ENCODE peak calls at places on chromosomes 16 and 17, in six cellular contexts. B, F, A, W, V and N are unnamed samples.

GRCh38 chr17:59355695-59356323 is 24.4 kb downstream of the YPEL2 start:
- DNase-seq in B (no peak), F (no peak), A (no peak), W (no peak), V (no peak), N (no peak)

GRCh38 chr17:4739122-4740024 is at the start of the genes CXCL16 and ZMYND15:
- DNase-seq in B (peak), F (peak), A (no peak), W (no peak), V (no peak), N (peak)

GRCh38 chr17:1229354-1229890 is 40.8 kb upstream of the BHLHA9 start:
- DNase-seq in B (peak), F (peak), A (no peak), W (no peak), V (no peak), N (peak)

GRCh38 chr16:73054131-73054496 is 6.2 kb upstream of the ZFHX3 start:
- DNase-seq in B (no peak), F (no peak), A (no peak), W (no peak), V (no peak), N (no peak)

GRCh38 chr17:59962739-59963318 is 1.7 kb downstream of the RNFT1 start:
- DNase-seq in B (no peak), F (no peak), A (no peak), W (no peak), V (no peak), N (no peak)

GRCh38 chr17:35052780-35053179 is 10.7 kb downstream of the RFFL start:
- DNase-seq in B (no peak), F (no peak), A (no peak), W (no peak), V (no peak), N (no peak)

GRCh38 chr16:81752225-81752875 is 26.7 kb upstream of the PLCG2 start:
- DNase-seq in B (no peak), F (no peak), A (no peak), W (no peak), V (peak), N (no peak)

GRCh38 chr17:74045608-74046007 is 157.9 kb upstream of the RPL38 start:
- DNase-seq in B (no peak), F (no peak), A (no peak), W (no peak), V (peak), N (peak)

GRCh38 chr17:65143899-65144590 is 6.9 kb downstream of the RGS9 start:
- DNase-seq in B (no peak), F (no peak), A (no peak), W (no peak), V (no peak), N (no peak)

GRCh38 chr16:54944002-54944401 is 13.3 kb downstream of the IRX5 start:
- DNase-seq in B (no peak), F (no peak), A (no peak), W (no peak), V (no peak), N (no peak)

GRCh38 chr17:45432405-45433113 is at the start of gene ARHGAP27:
- DNase-seq in B (peak), F (peak), A (no peak), W (no peak), V (peak), N (peak)

GRCh38 chr17:40399185-40399584 is 18.5 kb downstream of the TOP2A start:
- DNase-seq in B (peak), F (no peak), A (peak), W (no peak), V (peak), N (no peak)

GRCh38 chr17:33523577-33523981 is 230.5 kb upstream of the ASIC2 start:
- DNase-seq in B (peak), F (no peak), A (no peak), W (no peak), V (peak), N (no peak)

GRCh38 chr16:86664518-86665318 is 86.4 kb downstream of the FOXL1 start:
- DNase-seq in B (peak), F (no peak), A (peak), W (no peak), V (peak), N (no peak)

GRCh38 chr17:61574542-61575351 is 16.3 kb downstream of the NACA2 start:
- DNase-seq in B (peak), F (no peak), A (peak), W (peak), V (peak), N (peak)

GRCh38 chr17:69525920-69526841 is 111.7 kb downstream of the MAP2K6 start:
- DNase-seq in B (peak), F (peak), A (peak), W (peak), V (peak), N (peak)

GRCh38 chr17:1227917-1228751 is 42.1 kb upstream of the BHLHA9 start:
- DNase-seq in B (no peak), F (peak), A (no peak), W (no peak), V (peak), N (peak)

GRCh38 chr16:14301150-14302030 is 230.3 kb downstream of the MRTFB start:
- DNase-seq in B (peak), F (no peak), A (no peak), W (no peak), V (peak), N (peak)

GRCh38 chr17:38608648-38609047 is 2.9 kb upstream of the SRCIN1 start:
- DNase-seq in B (no peak), F (peak), A (no peak), W (no peak), V (no peak), N (peak)

GRCh38 chr17:57210224-57210553 is 46.1 kb upstream of the MSI2 start:
- DNase-seq in B (no peak), F (no peak), A (no peak), W (no peak), V (no peak), N (no peak)
- H3K27ac ChIP-seq in B (no peak), F (no peak), A (no peak), W (no peak), V (no peak), N (no peak)

DNA sequence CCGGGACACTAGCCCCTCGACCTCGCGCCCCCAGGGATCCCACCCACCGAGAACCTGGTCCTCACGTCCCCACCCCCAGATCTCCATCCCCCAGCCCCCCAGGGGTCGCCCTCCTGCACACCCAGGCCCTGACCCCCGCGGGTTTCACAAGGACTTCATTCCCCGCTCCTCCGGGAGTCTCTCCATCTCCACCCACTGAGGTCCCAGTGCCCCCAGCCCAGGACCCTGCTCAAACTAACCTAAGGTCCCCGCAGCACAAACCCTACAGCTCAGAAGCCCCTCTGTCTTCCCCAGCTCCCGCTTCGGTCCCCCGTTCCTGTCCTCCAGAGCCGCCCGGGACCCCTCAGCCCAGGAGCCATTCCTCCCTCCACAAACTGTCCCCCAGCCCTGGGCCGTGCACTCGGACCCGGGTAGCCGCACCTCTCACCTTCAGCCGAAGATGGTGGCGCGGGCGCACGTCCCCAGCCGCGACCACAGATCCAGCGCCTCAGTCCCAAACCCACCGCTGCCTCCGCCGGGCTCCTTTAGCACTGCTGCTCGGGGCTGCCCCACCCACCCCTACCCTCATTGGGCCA is at the start of gene MYH10:
- DNase-seq in B (no peak), F (no peak), A (no peak), W (no peak), V (no peak), N (no peak)
- H3K18ac ChIP-seq in B (peak), F (peak), A (no peak), W (peak), V (peak), N (peak)

GRCh38 chr17:82217530-82218204 is 5.0 kb upstream of the CCDC57 start:
- DNase-seq in B (peak), F (no peak), A (peak), W (no peak), V (peak), N (no peak)

GRCh38 chr17:82221341-82221902 is 7.4 kb upstream of the SLC16A3 start:
- DNase-seq in B (no peak), F (no peak), A (no peak), W (no peak), V (no peak), N (no peak)

GRCh38 chr17:82219083-82219482 is 6.4 kb upstream of the CCDC57 start:
- DNase-seq in B (no peak), F (no peak), A (no peak), W (no peak), V (no peak), N (peak)

GRCh38 chr17:82218349-82219075 is 5.9 kb upstream of the CCDC57 start:
- DNase-seq in B (no peak), F (no peak), A (no peak), W (no peak), V (no peak), N (peak)

DNA sequence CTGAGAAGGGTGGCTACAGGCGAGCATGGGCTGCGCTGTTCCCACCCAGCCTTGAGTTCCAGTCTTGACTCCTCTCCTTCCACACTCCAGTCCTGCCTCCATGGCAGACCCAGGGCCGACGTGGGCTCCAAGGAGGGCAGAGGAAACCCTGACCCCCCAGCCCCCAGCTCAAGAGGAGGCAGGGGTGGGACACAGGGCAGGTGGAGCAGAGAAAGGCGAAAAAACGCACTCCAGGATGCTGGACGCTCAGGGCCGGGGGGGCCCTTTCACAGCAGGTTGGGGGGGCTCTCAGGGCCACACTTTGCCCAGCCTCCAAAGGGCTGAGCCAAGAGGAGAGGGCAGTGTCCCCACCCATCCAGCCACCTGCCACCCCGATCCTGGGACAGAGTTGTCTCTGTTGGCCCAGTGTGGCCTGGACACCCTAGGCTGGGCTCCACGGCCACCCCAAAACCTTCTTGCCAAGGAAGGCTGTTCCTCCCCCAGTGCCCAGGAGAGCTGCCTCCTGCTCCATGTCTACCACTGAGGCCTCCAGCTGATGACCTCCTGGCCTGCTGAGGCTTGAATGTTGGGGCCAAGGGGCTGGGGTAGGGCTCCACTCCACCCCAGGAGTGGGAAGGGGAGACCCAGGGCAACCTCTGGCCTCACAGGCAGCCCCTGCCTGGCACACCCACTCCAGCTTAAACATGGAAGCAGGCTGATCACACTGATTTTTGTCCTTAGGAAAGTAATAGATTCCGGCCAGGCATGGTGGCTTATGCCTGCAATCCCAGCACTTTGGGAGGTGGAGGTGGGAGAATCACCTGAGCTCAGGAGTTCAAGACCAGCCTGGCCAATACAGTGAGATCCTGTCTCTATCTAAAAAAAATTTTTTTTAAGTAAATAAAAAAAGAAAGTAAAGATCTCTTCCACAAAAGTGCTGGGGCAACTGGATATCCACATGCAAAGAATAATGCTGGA is 7.4 kb upstream of the CCDC57 start:
- DNase-seq in B (no peak), F (no peak), A (no peak), W (no peak), V (no peak), N (no peak)
- H2BK15ac ChIP-seq in B (peak), F (no peak), A (peak), W (peak), V (no peak), N (no peak)

GRCh38 chr17:29060475-29060874 is 17.5 kb downstream of the PIPOX start:
- DNase-seq in B (no peak), F (no peak), A (no peak), W (no peak), V (no peak), N (no peak)
- H3K27ac ChIP-seq in B (no peak), F (no peak), A (no peak), W (peak), V (no peak), N (no peak)

DNA sequence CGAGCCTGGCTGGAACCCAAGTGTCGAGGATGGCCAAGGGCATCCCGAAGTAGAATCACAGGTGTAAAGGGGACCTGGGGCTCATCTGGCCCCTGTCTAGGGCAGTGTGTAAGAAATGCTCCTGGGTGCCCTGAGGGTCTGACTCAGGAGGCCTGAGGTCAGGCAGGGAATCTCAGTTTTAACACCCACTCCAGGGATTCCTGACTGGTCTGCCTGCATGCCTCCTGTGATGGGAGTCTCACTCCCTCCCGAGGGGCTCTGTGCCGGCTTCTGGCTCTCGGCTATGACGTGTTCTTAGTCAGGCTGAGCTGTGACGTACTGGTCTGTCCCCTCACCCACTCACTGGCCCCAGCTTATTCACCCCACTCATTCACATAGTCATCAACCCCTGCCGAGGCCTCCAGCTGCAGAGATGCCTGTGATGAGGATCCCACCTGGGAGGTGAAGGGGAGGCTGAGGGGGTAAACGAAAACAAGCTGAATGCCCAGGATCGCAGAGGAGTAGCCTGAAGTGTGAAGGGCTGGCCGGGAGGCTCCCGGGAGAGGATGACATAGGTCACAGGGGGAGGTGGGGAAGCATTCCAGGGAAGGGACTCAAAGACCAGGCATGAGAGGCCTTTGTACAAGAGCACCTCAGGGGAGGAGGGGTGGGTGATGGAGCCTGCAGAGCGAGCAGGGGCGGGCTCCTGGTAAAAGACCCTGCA is 23.7 kb downstream of the FAM83G start:
- DNase-seq in B (no peak), F (no peak), A (peak), W (no peak), V (peak), N (no peak)
- H3K18ac ChIP-seq in B (no peak), F (no peak), A (no peak), W (peak), V (no peak), N (no peak)

GRCh38 chr17:48330386-48330785 is 99.6 kb downstream of the SKAP1 start:
- DNase-seq in B (peak), F (no peak), A (no peak), W (no peak), V (no peak), N (no peak)
- H2BK15ac ChIP-seq in B (no peak), F (no peak), A (no peak), W (no peak), V (no peak), N (no peak)

DNA sequence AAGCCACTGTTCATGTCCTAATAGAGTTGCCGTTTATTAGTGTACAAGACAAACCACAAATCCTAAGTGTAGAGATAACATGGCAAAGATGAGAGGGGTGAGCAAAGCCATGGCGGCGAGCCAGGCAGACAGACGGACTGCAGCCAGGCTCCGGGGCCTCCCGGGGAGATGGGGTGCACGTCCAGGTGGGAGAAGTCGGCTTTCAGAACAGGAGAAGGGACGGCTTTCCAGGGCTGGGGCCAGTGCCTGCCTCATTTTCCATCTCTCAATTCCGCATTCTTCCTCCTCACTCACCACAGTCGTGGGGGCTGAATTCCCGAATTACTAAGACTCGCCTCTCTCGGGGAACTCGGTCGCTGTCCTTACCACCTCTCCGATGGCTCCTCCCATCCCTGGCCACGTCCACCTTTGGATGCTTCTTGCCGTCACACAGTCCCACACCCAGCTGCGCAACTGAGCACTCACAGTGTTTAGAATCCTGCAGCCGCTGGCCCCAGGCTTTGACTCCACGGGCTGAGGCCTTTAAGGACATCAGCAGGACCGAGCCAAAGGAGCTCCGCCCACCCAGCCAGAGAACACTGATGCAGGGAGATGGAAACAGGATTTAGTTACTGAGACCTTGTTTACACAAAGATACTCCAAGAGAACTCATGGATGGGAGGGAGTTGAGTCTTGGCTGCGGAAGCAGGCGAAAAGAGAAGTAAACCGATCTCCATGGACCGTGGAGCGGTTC is 59.7 kb downstream of the RNF112 start:
- DNase-seq in B (no peak), F (peak), A (peak), W (no peak), V (no peak), N (peak)
- H3K27ac ChIP-seq in B (no peak), F (no peak), A (peak), W (no peak), V (no peak), N (no peak)

GRCh38 chr17:78899361-78900260 is 3.4 kb downstream of the CEP295NL start:
- DNase-seq in B (no peak), F (peak), A (no peak), W (no peak), V (peak), N (peak)
- H3K18ac ChIP-seq in B (peak), F (peak), A (no peak), W (peak), V (no peak), N (no peak)